ENCODE peak calls at places on chromosomes 13 and 19, in six cellular contexts. One of them, this sample, is unnamed.

GRCh38 chr19:43639507-43640423 is at the start of gene CADM4:
- DNase-seq in cardiac fibroblast: no peak
- DNase-seq in choroid plexus epithelial cell: no peak
- DNase-seq in cardiac muscle cell: peak; percentile 71
- DNase-seq in RCC 7860: no peak
- DNase-seq in neural crest cell: no peak
- DNase-seq in this sample: no peak

GRCh38 chr19:13492128-13492527 is 14.2 kb downstream of the CACNA1A start:
- DNase-seq in cardiac fibroblast: peak; percentile 29
- DNase-seq in neural crest cell: no peak
- DNase-seq in choroid plexus epithelial cell: peak; percentile 17
- DNase-seq in RCC 7860: no peak
- DNase-seq in cardiac muscle cell: no peak
- DNase-seq in this sample: no peak

GRCh38 chr19:44303976-44304568 is 753 bp downstream of the ZNF235 start:
- DNase-seq in cardiac muscle cell: peak; percentile 30
- DNase-seq in cardiac fibroblast: no peak
- DNase-seq in choroid plexus epithelial cell: no peak
- DNase-seq in RCC 7860: no peak
- DNase-seq in neural crest cell: no peak
- DNase-seq in this sample: peak; percentile 26

GRCh38 chr19:20471441-20471840 is 94.1 kb downstream of the ZNF737 start:
- DNase-seq in choroid plexus epithelial cell: no peak
- DNase-seq in cardiac muscle cell: no peak
- DNase-seq in cardiac fibroblast: no peak
- DNase-seq in RCC 7860: no peak
- DNase-seq in neural crest cell: no peak
- DNase-seq in this sample: no peak

GRCh38 chr19:38389101-38389925 is 816 bp downstream of the SPRED3 start:
- DNase-seq in RCC 7860: peak; percentile 40
- DNase-seq in neural crest cell: peak; percentile 24
- DNase-seq in choroid plexus epithelial cell: peak; percentile 66
- DNase-seq in cardiac muscle cell: peak; percentile 41
- DNase-seq in cardiac fibroblast: peak; percentile 81
- DNase-seq in this sample: peak; percentile 34

GRCh38 chr19:41595258-41595889 is 19.4 kb downstream of the CEACAM21 start:
- DNase-seq in neural crest cell: peak; percentile 19
- DNase-seq in choroid plexus epithelial cell: peak; percentile 91
- DNase-seq in RCC 7860: peak; percentile 53
- DNase-seq in cardiac fibroblast: peak; percentile 87
- DNase-seq in cardiac muscle cell: peak; percentile 49
- DNase-seq in this sample: peak; percentile 27

GRCh38 chr13:29909975-29910674 is 59.7 kb upstream of the UBL3 start:
- DNase-seq in choroid plexus epithelial cell: peak; percentile 54
- DNase-seq in RCC 7860: no peak
- DNase-seq in neural crest cell: no peak
- DNase-seq in cardiac muscle cell: no peak
- DNase-seq in cardiac fibroblast: peak; percentile 53
- DNase-seq in this sample: no peak

GRCh38 chr19:2044709-2045500 is 6.1 kb downstream of the MKNK2 start:
- DNase-seq in neural crest cell: no peak
- DNase-seq in cardiac fibroblast: no peak
- DNase-seq in choroid plexus epithelial cell: no peak
- DNase-seq in RCC 7860: no peak
- DNase-seq in cardiac muscle cell: no peak
- DNase-seq in this sample: no peak

GRCh38 chr13:25733061-25733491 is 318.7 kb downstream of the SHISA2 start:
- DNase-seq in cardiac fibroblast: no peak
- DNase-seq in neural crest cell: no peak
- DNase-seq in RCC 7860: peak; percentile 88
- DNase-seq in choroid plexus epithelial cell: peak; percentile 87
- DNase-seq in cardiac muscle cell: no peak
- DNase-seq in this sample: no peak

This sample was measured in SK-N-DZ.